ENCODE peak calls at places on chromosome 5, in five cellular contexts. S is breast epithelium; W is psoas muscle; B is CD8-positive, alpha-beta T cell; E is adrenal gland. N is an unnamed sample.

GRCh38 chr5:57979671-57980070 is 480.2 kb downstream of the PLK2 start:
- DNase-seq in B (no peak), E (no peak), S (no peak), W (no peak), N (no peak)

GRCh38 chr5:68187268-68188055 is 28.1 kb upstream of the PIK3R1 start:
- DNase-seq in E (no peak), B (no peak), S (no peak), W (peak; percentile 30), N (no peak)

GRCh38 chr5:150284311-150284710 is 5.3 kb downstream of the CAMK2A start:
- DNase-seq in S (no peak), E (no peak), B (no peak), W (no peak), N (no peak)

GRCh38 chr5:95870105-95870672 is 47.7 kb upstream of the GLRX start:
- DNase-seq in E (no peak), S (no peak), B (no peak), W (no peak), N (no peak)

GRCh38 chr5:74966151-74967050 is 86.0 kb downstream of the GCNT4 start:
- DNase-seq in E (no peak), B (no peak), W (no peak), S (no peak), N (no peak)

GRCh38 chr5:16313761-16314160 is 134.2 kb upstream of the MARCHF11 start:
- DNase-seq in E (no peak), B (no peak), S (no peak), W (no peak), N (no peak)

GRCh38 chr5:136309932-136310598 is 55.3 kb downstream of the TRPC7 start:
- DNase-seq in S (no peak), E (no peak), W (no peak), B (no peak), N (no peak)

GRCh38 chr5:157571357-157571827 is 4.2 kb downstream of the ADAM19 start:
- DNase-seq in S (no peak), B (peak; percentile 32), W (no peak), E (no peak), N (no peak)

GRCh38 chr5:103849934-103850333 is 287.3 kb upstream of the NUDT12 start:
- DNase-seq in S (no peak), W (no peak), B (no peak), E (no peak), N (no peak)

GRCh38 chr5:16574789-16575785 is 41.7 kb downstream of the RETREG1 start:
- DNase-seq in E (no peak), W (peak; percentile 69), B (no peak), S (peak; percentile 76), N (no peak)

GRCh38 chr5:96562614-96563013 is 99.6 kb upstream of the CAST start:
- DNase-seq in B (no peak), S (no peak), E (no peak), W (no peak), N (no peak)

GRCh38 chr5:117690603-117691002 is 1116.0 kb upstream of the SEMA6A start:
- DNase-seq in W (no peak), E (no peak), B (no peak), S (no peak), N (no peak)

GRCh38 chr5:56183507-56183906 is 49.6 kb downstream of the ANKRD55 start:
- DNase-seq in W (no peak), E (no peak), B (no peak), S (no peak), N (no peak)

GRCh38 chr5:33848554-33848953 is 43.2 kb downstream of the ADAMTS12 start:
- DNase-seq in B (no peak), W (no peak), S (no peak), E (no peak), N (no peak)

GRCh38 chr5:112718344-112718743 is 19.3 kb upstream of the APC start:
- DNase-seq in E (no peak), S (no peak), B (no peak), W (no peak), N (no peak)

GRCh38 chr5:120631611-120632010 is 167.5 kb downstream of the PRR16 start:
- DNase-seq in E (no peak), W (no peak), B (no peak), S (no peak), N (no peak)

GRCh38 chr5:1971944-1972343 is 89.2 kb upstream of the IRX4 start:
- DNase-seq in E (no peak), S (no peak), B (no peak), W (no peak), N (no peak)

GRCh38 chr5:132466453-132467291 is 23.9 kb downstream of the IRF1 start:
- DNase-seq in B (peak; percentile 80), E (peak; percentile 62), S (no peak), W (peak; percentile 37), N (no peak)

GRCh38 chr5:34499001-34499734 is 157.0 kb upstream of the RAI14 start:
- DNase-seq in E (no peak), S (no peak), B (no peak), W (no peak), N (no peak)

GRCh38 chr5:6775595-6775994 is 62.4 kb downstream of the TENT4A start:
- DNase-seq in W (no peak), E (no peak), S (no peak), B (no peak), N (no peak)

GRCh38 chr5:77266291-77266690 is 55.8 kb downstream of the PDE8B start:
- DNase-seq in E (no peak), B (no peak), W (no peak), S (no peak), N (no peak)

GRCh38 chr5:5277118-5277517 is 137.0 kb downstream of the ADAMTS16 start:
- DNase-seq in W (no peak), S (no peak), B (no peak), E (no peak), N (no peak)

GRCh38 chr5:38104497-38105230 is 153.7 kb upstream of the EGFLAM start:
- DNase-seq in S (no peak), E (no peak), W (no peak), B (no peak), N (no peak)

GRCh38 chr5:8644377-8644776 is 775.4 kb downstream of the MTRR start:
- DNase-seq in B (no peak), S (no peak), E (no peak), W (no peak), N (no peak)

GRCh38 chr5:60843693-60844428 is at the start of gene ELOVL7:
- DNase-seq in S (peak; percentile 73), E (peak; percentile 50), B (no peak), W (peak; percentile 29), N (peak; percentile 89)

GRCh38 chr5:33046091-33046490 is 335.0 kb downstream of the NPR3 start:
- DNase-seq in B (no peak), S (no peak), E (no peak), W (no peak), N (no peak)

GRCh38 chr5:359301-359897 is 37.9 kb downstream of the AHRR start:
- DNase-seq in S (peak; percentile 8), W (no peak), B (no peak), E (no peak), N (no peak)

DNA sequence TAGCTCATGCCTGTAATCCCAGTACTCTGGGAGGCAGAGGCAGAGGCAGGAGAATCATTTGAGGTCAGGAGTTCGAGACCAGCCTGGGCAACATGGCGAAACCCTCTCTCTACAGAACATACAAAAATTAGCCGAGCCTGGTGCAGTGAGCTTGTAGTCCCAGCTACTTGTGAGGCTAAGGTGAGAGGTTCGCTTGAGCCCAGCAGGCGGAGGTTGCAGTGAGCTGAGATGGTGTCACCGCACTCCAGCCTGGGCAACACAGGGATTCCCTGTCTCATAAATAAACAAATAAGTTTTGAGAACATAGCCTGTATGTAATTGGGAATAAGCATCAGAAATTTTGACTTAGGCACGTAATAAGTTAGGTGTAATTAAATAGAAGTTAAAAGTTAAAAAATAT is 971.7 kb upstream of the COX7C start:
- DNase-seq in E (no peak), S (no peak), W (no peak), B (no peak), N (no peak)
- H3K36me3 ChIP-seq in E (no peaks in the 10 kb centered on the region), S (no peaks in the 10 kb centered on the region), W (no peaks in the 10 kb centered on the region), B (no peaks in the 10 kb centered on the region), N (no peaks in the 10 kb centered on the region)

GRCh38 chr5:126757713-126758357 is 19.1 kb upstream of the LMNB1 start:
- DNase-seq in E (no peak), S (no peak), B (no peak), W (no peak), N (no peak)
- H3K27ac ChIP-seq in E (no peak overlapping the region), S (no peak overlapping the region), B (no peak overlapping the region), W (no peak overlapping the region), N (peak overlapping the region; percentile 47)

DNA sequence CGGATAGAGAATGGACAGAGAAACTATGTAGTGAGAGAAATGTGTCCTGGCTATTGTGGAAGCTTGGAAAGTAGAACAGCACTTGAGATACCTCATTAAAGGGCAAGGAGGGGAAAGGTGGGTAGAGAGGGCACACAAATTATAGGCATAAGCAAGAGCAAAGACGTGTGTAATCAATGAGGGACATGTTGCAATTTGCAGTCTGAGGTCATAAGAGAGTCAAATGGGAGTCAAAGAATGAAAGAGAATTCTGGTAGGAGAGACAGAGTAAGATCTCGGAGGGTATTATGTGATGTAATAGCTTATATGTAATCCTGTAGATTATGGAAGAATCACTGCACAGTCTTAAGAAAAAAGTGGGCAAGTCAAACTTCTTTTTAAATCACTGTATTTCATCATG is 312.0 kb upstream of the RGMB start:
- DNase-seq in S (no peak), W (no peak), E (no peak), B (no peak), N (no peak)
- TF ChIP-seq CTCF in S (no peak), W (no peak), E (no peak), B (no peak), N (no peak)

GRCh38 chr5:134524826-134525686 is at the start of gene JADE2:
- DNase-seq in E (peak; percentile 79), B (peak; percentile 93), W (peak; percentile 74), S (peak; percentile 84), N (peak; percentile 64)
- H3K36me3 ChIP-seq in E (no peaks in the 10 kb centered on the region), B (no peaks in the 10 kb centered on the region), W (no peaks in the 10 kb centered on the region), S (no peaks in the 10 kb centered on the region), N (no peaks in the 10 kb centered on the region)

DNA sequence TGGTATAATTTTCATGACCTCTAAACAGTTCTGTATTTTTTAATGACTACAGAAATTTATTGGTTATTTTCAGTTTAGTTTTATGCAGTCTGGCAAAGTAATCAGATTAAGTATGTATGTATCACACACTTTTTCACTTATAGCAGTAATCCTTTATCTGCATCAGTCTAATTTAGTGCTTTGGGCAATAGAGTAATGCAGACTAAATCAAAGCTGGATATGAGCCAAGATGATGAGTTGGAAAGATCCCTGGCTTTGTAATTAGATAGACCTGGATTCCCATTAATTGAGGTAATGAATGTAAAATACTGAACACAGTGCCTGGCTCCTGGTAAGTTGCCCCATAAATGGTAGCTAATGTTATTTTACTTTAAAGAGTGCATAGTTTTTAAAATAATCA is 215.4 kb upstream of the TLX3 start:
- DNase-seq in E (no peak), S (no peak), W (no peak), B (no peak), N (no peak)
- H3K27ac ChIP-seq in E (no peak overlapping the region), S (no peak overlapping the region), W (no peak overlapping the region), B (no peak overlapping the region), N (no peak overlapping the region)

N was measured in WERI-Rb-1.